ENCODE peak calls at places on chromosomes 7 and 10, in eight cellular contexts. I, R, Y, P, E, M, J and A are unnamed samples.

GRCh38 chr7:39172137-39172536 is 194.4 kb downstream of the POU6F2 start:
- DNase-seq in I (no peak), R (no peak), Y (no peak), P (no peak), E (peak; percentile 17), M (no peak), J (no peak), A (no peak)

GRCh38 chr7:120586561-120586960 is 271.4 kb downstream of the TSPAN12 start:
- DNase-seq in I (no peak), R (no peak), Y (no peak), P (no peak), E (no peak), M (no peak), J (no peak), A (no peak)

GRCh38 chr7:120521761-120522737 is 249.1 kb downstream of the KCND2 start:
- DNase-seq in I (no peak), R (no peak), Y (no peak), P (no peak), E (no peak), M (no peak), J (no peak), A (no peak)

GRCh38 chr7:28686418-28686800 is 271.7 kb downstream of the TRIL start:
- DNase-seq in I (no peak), R (no peak), Y (peak; percentile 24), P (peak; percentile 79), E (no peak), M (no peak), J (peak; percentile 69), A (no peak)

GRCh38 chr10:113463777-113464176 is 89.1 kb upstream of the HABP2 start:
- DNase-seq in I (no peak), R (no peak), Y (no peak), P (peak; percentile 10), E (no peak), M (no peak), J (peak; percentile 60), A (no peak)

GRCh38 chr7:101465576-101466196 is 103.0 kb downstream of the COL26A1 start:
- DNase-seq in I (no peak), R (no peak), Y (no peak), P (no peak), E (no peak), M (no peak), J (no peak), A (no peak)

GRCh38 chr10:35005868-35006267 is 84.3 kb downstream of the CUL2 start:
- DNase-seq in I (no peak), R (no peak), Y (peak; percentile 94), P (peak; percentile 98), E (no peak), M (no peak), J (peak; percentile 97), A (no peak)

GRCh38 chr10:69389827-69390490 is 26.8 kb downstream of the TACR2 start:
- DNase-seq in I (no peak), R (no peak), Y (no peak), P (peak; percentile 26), E (no peak), M (no peak), J (peak; percentile 62), A (no peak)

GRCh38 chr10:71236286-71236685 is 23.9 kb downstream of the UNC5B start:
- DNase-seq in I (no peak), R (no peak), Y (no peak), P (no peak), E (no peak), M (no peak), J (peak; percentile 86), A (no peak)

GRCh38 chr7:117008849-117009531 is 55.7 kb downstream of the ST7 start:
- DNase-seq in I (no peak), R (no peak), Y (no peak), P (peak; percentile 69), E (no peak), M (no peak), J (peak; percentile 79), A (no peak)

GRCh38 chr7:157750291-157750690 is 413.5 kb downstream of the DNAJB6 start:
- DNase-seq in I (no peak), R (no peak), Y (no peak), P (no peak), E (no peak), M (peak; percentile 4), J (no peak), A (no peak)

GRCh38 chr7:22356855-22357310 is at the start of gene RAPGEF5:
- DNase-seq in I (no peak), R (peak; percentile 50), Y (no peak), P (no peak), E (peak; percentile 69), M (peak; percentile 66), J (peak; percentile 3), A (no peak)

GRCh38 chr10:93897070-93897797 is 3.5 kb downstream of the SLC35G1 start:
- DNase-seq in I (no peak), R (no peak), Y (no peak), P (no peak), E (no peak), M (no peak), J (no peak), A (no peak)

GRCh38 chr7:16934947-16935742 is 53.4 kb upstream of the AGR3 start:
- DNase-seq in I (no peak), R (no peak), Y (no peak), P (peak; percentile 48), E (peak; percentile 86), M (no peak), J (peak; percentile 34), A (no peak)

GRCh38 chr10:23063387-23064287 is 31.7 kb upstream of the MSRB2 start:
- DNase-seq in I (no peak), R (no peak), Y (no peak), P (peak; percentile 8), E (no peak), M (no peak), J (peak; percentile 23), A (peak; percentile 44)

GRCh38 chr10:7441395-7442161 is 30.7 kb upstream of the SFMBT2 start:
- DNase-seq in I (no peak), R (no peak), Y (no peak), P (no peak), E (no peak), M (no peak), J (no peak), A (no peak)

GRCh38 chr10:101972761-101973160 is 83.2 kb downstream of the ARMH3 start:
- DNase-seq in I (no peak), R (no peak), Y (no peak), P (peak; percentile 23), E (no peak), M (no peak), J (no peak), A (no peak)

GRCh38 chr10:97464226-97464625 is 18.3 kb downstream of the ZDHHC16 start:
- DNase-seq in I (no peak), R (no peak), Y (no peak), P (no peak), E (no peak), M (no peak), J (no peak), A (no peak)

GRCh38 chr7:66859794-66860645 is 61.0 kb upstream of the TMEM248 start:
- DNase-seq in I (no peak), R (no peak), Y (no peak), P (peak; percentile 42), E (no peak), M (no peak), J (no peak), A (no peak)

GRCh38 chr7:81882086-81882485 is 112.2 kb upstream of the HGF start:
- DNase-seq in I (no peak), R (no peak), Y (no peak), P (no peak), E (no peak), M (no peak), J (peak; percentile 39), A (no peak)

GRCh38 chr10:72096115-72097000 is 8.0 kb upstream of the SPOCK2 start:
- DNase-seq in I (no peak), R (no peak), Y (no peak), P (peak; percentile 71), E (no peak), M (no peak), J (peak; percentile 64), A (no peak)

GRCh38 chr10:128451879-128452278 is 325.7 kb upstream of the MKI67 start:
- DNase-seq in I (no peak), R (no peak), Y (no peak), P (no peak), E (no peak), M (no peak), J (no peak), A (no peak)

GRCh38 chr7:103988468-103989199 is 824 bp downstream of the RELN start:
- DNase-seq in I (peak; percentile 20), R (peak; percentile 23), Y (no peak), P (no peak), E (no peak), M (peak; percentile 29), J (no peak), A (no peak)

GRCh38 chr7:112596260-112596659 is 115.5 kb downstream of the LSMEM1 start:
- DNase-seq in I (no peak), R (no peak), Y (no peak), P (no peak), E (no peak), M (no peak), J (peak; percentile 1), A (no peak)

GRCh38 chr10:130989670-130990247 is 321.8 kb downstream of the TCERG1L start:
- DNase-seq in I (no peak), R (no peak), Y (no peak), P (no peak), E (no peak), M (no peak), J (no peak), A (no peak)

GRCh38 chr10:76667307-76668012 is 970.1 kb downstream of the KCNMA1 start:
- DNase-seq in I (no peak), R (no peak), Y (no peak), P (no peak), E (no peak), M (no peak), J (no peak), A (no peak)

GRCh38 chr7:39987641-39988347 is 37.7 kb downstream of the CDK13 start:
- DNase-seq in I (no peak), R (no peak), Y (no peak), P (no peak), E (no peak), M (no peak), J (no peak), A (no peak)